ENCODE peak calls at places on chromosomes 5 and 9, in five cellular contexts. B is HEK293T, X is AG09309, R is iPS DF 6.9, O is NCI-H2081. T is an unnamed sample.

GRCh38 chr9:94920439-94920951 is 194.0 kb downstream of the AOPEP start:
- DNase-seq in B (no peak), R (no peak), O (no peak), X (no peak), T (no peak)

GRCh38 chr9:85528142-85528541 is 213.6 kb downstream of the AGTPBP1 start:
- DNase-seq in O (no peak), R (no peak), B (no peak), X (no peak), T (no peak)

GRCh38 chr5:94234987-94235386 is 383.4 kb downstream of the KIAA0825 start:
- DNase-seq in R (no peak), B (no peak), O (no peak), X (no peak), T (no peak)

GRCh38 chr5:143244000-143244736 is 159.3 kb downstream of the NR3C1 start:
- DNase-seq in R (no peak), X (peak), O (no peak), B (no peak), T (no peak)

GRCh38 chr5:4058899-4059298 is 463.3 kb downstream of the IRX1 start:
- DNase-seq in O (no peak), R (no peak), B (no peak), X (no peak), T (no peak)

GRCh38 chr5:115859378-115859777 is 17.6 kb downstream of the AP3S1 start:
- DNase-seq in O (no peak), B (no peak), X (no peak), R (no peak), T (no peak)

GRCh38 chr9:3696368-3696767 is 170.6 kb upstream of the RFX3 start:
- DNase-seq in B (no peak), R (peak), X (no peak), O (peak), T (no peak)

GRCh38 chr5:14081791-14082190 is 61.4 kb upstream of the TRIO start:
- DNase-seq in B (no peak), X (no peak), R (no peak), O (no peak), T (no peak)